ENCODE peak calls at places on chromosomes 16 and 17, in four cellular contexts. One of them, this sample, is unnamed.

GRCh38 chr17:64028874-64029464 is 8.5 kb upstream of the ICAM2 start:
- DNase-seq in AG10803: peak
- DNase-seq in mucosa of descending colon: no peak
- DNase-seq in bronchial epithelial cell: peak
- DNase-seq in this sample: no peak

GRCh38 chr16:17037499-17037898 is 433.3 kb downstream of the XYLT1 start:
- DNase-seq in AG10803: no peak
- DNase-seq in mucosa of descending colon: no peak
- DNase-seq in bronchial epithelial cell: no peak
- DNase-seq in this sample: no peak

GRCh38 chr16:2686912-2687507 is 4.7 kb downstream of the KCTD5 start:
- DNase-seq in AG10803: no peak
- DNase-seq in mucosa of descending colon: peak
- DNase-seq in bronchial epithelial cell: no peak
- DNase-seq in this sample: no peak

GRCh38 chr16:81451753-81452680 is 7.4 kb downstream of the CMIP start:
- DNase-seq in AG10803: no peak
- DNase-seq in mucosa of descending colon: peak
- DNase-seq in bronchial epithelial cell: no peak
- DNase-seq in this sample: no peak

GRCh38 chr17:66114609-66115008 is 77.3 kb downstream of the CEP112 start:
- DNase-seq in AG10803: no peak
- DNase-seq in mucosa of descending colon: no peak
- DNase-seq in bronchial epithelial cell: no peak
- DNase-seq in this sample: no peak

GRCh38 chr17:67496286-67496685 is 119.2 kb downstream of the PITPNC1 start:
- DNase-seq in AG10803: no peak
- DNase-seq in mucosa of descending colon: no peak
- DNase-seq in bronchial epithelial cell: no peak
- DNase-seq in this sample: no peak

GRCh38 chr17:59151591-59151990 is 3.4 kb downstream of the SKA2 start:
- DNase-seq in AG10803: peak
- DNase-seq in mucosa of descending colon: no peak
- DNase-seq in bronchial epithelial cell: no peak
- DNase-seq in this sample: no peak

GRCh38 chr16:30948956-30949654 is at the start of gene ORAI3:
- DNase-seq in AG10803: peak
- DNase-seq in mucosa of descending colon: peak
- DNase-seq in bronchial epithelial cell: peak
- DNase-seq in this sample: no peak

GRCh38 chr17:62822080-62822904 is 14.2 kb upstream of the MARCHF10 start:
- DNase-seq in AG10803: no peak
- DNase-seq in mucosa of descending colon: no peak
- DNase-seq in bronchial epithelial cell: peak
- DNase-seq in this sample: no peak

GRCh38 chr17:42221886-42222745 is 27.8 kb upstream of the GHDC start:
- DNase-seq in AG10803: peak
- DNase-seq in mucosa of descending colon: no peak
- DNase-seq in bronchial epithelial cell: peak
- DNase-seq in this sample: no peak

GRCh38 chr17:2233441-2233947 is 70.1 kb downstream of the SMG6 start:
- DNase-seq in AG10803: peak
- DNase-seq in mucosa of descending colon: no peak
- DNase-seq in bronchial epithelial cell: no peak
- DNase-seq in this sample: no peak

GRCh38 chr17:81298991-81299733 is 4.1 kb upstream of the SLC38A10 start:
- DNase-seq in AG10803: no peak
- DNase-seq in mucosa of descending colon: no peak
- DNase-seq in bronchial epithelial cell: no peak
- DNase-seq in this sample: no peak

GRCh38 chr17:81298325-81298990 is 3.4 kb upstream of the SLC38A10 start:
- DNase-seq in AG10803: no peak
- DNase-seq in mucosa of descending colon: no peak
- DNase-seq in bronchial epithelial cell: peak
- DNase-seq in this sample: no peak

GRCh38 chr17:81301195-81302144 is 6.4 kb upstream of the SLC38A10 start:
- DNase-seq in AG10803: no peak
- DNase-seq in mucosa of descending colon: no peak
- DNase-seq in bronchial epithelial cell: peak
- DNase-seq in this sample: no peak

GRCh38 chr17:81300586-81301155 is 5.6 kb upstream of the SLC38A10 start:
- DNase-seq in AG10803: no peak
- DNase-seq in mucosa of descending colon: no peak
- DNase-seq in bronchial epithelial cell: no peak
- DNase-seq in this sample: no peak

GRCh38 chr17:81299846-81300585 is 4.9 kb upstream of the SLC38A10 start:
- DNase-seq in AG10803: no peak
- DNase-seq in mucosa of descending colon: no peak
- DNase-seq in bronchial epithelial cell: no peak
- DNase-seq in this sample: no peak
- H3K4me3 ChIP-seq in AG10803: no peak
- H3K4me3 ChIP-seq in mucosa of descending colon: no peak
- H3K4me3 ChIP-seq in bronchial epithelial cell: no peak
- H3K4me3 ChIP-seq in this sample: no peak

GRCh38 chr17:74052993-74053744 is 150.3 kb upstream of the RPL38 start:
- DNase-seq in AG10803: no peak
- DNase-seq in mucosa of descending colon: no peak
- DNase-seq in bronchial epithelial cell: no peak
- DNase-seq in this sample: no peak
- TF ChIP-seq CTCF in AG10803: no peak
- TF ChIP-seq CTCF in mucosa of descending colon: no peak
- TF ChIP-seq CTCF in bronchial epithelial cell: no peak
- TF ChIP-seq CTCF in this sample: no peak

GRCh38 chr17:53794875-53795274 is 27.9 kb upstream of the KIF2B start:
- DNase-seq in AG10803: no peak
- DNase-seq in mucosa of descending colon: no peak
- DNase-seq in bronchial epithelial cell: no peak
- DNase-seq in this sample: no peak
- H3K4me3 ChIP-seq in AG10803: no peak
- H3K4me3 ChIP-seq in mucosa of descending colon: no peak
- H3K4me3 ChIP-seq in bronchial epithelial cell: no peak
- H3K4me3 ChIP-seq in this sample: no peak

GRCh38 chr17:76539631-76540271 is at the start of gene PRCD:
- DNase-seq in AG10803: no peak
- DNase-seq in mucosa of descending colon: peak
- DNase-seq in bronchial epithelial cell: no peak
- DNase-seq in this sample: no peak
- TF ChIP-seq CTCF in AG10803: no peak
- TF ChIP-seq CTCF in mucosa of descending colon: no peak
- TF ChIP-seq CTCF in bronchial epithelial cell: peak
- TF ChIP-seq CTCF in this sample: no peak

DNA sequence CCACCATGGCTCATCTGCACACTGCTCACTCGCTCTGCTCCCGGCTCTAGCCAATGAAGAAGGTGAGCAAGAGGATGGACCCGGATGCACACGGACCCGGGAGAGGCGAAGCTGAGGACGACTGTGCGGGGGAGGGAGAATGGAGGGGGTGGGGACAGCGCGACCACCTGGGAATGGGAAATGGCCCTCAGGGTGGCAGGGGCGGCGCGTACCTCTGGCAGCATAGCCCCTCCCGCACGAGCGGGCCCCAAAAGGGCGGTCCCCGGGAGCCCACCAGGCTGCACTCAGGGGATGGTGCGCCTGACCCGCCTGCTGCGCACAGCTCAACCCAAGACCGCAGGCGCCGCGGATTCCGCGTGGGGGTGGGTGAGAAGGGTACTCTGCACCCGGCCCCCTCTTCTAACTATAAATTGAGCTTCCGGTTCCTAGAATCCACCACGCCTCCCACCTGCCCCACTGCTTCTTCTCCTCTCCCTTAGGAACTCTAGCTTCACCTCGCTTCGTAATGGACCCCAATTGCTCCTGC is 6.1 kb downstream of the MT1H start:
- DNase-seq in AG10803: no peak
- DNase-seq in mucosa of descending colon: peak
- DNase-seq in bronchial epithelial cell: no peak
- DNase-seq in this sample: no peak
- H3K4me3 ChIP-seq in AG10803: no peak
- H3K4me3 ChIP-seq in mucosa of descending colon: no peak
- H3K4me3 ChIP-seq in bronchial epithelial cell: no peak
- H3K4me3 ChIP-seq in this sample: peak

DNA sequence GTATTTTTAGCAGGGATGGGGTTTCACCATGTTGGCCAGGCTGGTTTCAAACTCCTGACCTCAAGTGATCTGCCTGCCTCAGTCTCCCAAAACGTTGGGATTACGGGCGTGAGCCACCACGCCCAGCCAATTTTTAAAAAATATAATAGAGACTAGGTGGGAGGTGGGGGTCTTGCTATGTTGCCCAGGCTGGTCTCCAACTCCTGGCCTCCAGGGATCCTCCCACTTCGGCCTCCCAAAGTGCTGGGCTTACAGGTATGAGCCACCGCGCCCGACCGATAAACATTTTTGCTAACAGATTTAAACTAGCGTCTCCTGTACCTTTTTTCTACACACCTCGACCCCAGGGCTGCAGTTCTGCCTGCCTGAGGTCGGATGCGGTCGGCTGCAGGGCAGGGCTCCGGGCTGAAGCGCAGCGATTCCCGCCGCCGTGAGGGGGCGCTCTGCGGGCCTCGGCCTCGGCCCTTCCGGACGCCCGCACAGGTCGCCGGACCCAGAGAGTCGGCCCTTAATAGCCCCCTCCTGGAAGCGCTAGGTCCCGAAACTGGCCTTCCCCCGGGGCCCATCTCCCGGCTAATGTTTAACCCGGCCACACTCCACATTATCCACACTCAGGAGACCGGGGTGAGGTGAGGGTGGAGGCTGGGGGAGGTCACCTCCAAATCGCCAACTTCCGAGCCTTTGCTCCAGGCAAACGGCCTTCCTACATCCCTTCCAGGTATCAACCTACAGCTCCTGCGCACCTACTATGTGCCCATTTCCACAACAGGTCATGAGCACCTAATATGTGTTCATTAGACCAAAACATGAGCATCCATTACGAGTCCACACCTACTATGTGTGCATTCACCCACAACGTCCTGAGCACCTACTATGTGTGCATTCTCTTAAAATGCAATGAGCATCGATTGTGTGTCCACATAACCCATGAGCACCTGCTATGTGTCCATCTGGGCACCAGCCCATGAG is 2.0 kb upstream of the GLIS2 start:
- DNase-seq in AG10803: no peak
- DNase-seq in mucosa of descending colon: no peak
- DNase-seq in bronchial epithelial cell: no peak
- DNase-seq in this sample: no peak
- TF ChIP-seq CTCF in AG10803: peak
- TF ChIP-seq CTCF in mucosa of descending colon: peak
- TF ChIP-seq CTCF in bronchial epithelial cell: peak
- TF ChIP-seq CTCF in this sample: peak

GRCh38 chr17:47164263-47164662 is 24.8 kb downstream of the CDC27 start:
- DNase-seq in AG10803: no peak
- DNase-seq in mucosa of descending colon: no peak
- DNase-seq in bronchial epithelial cell: no peak
- DNase-seq in this sample: no peak

GRCh38 chr17:47165137-47165536 is 24.0 kb downstream of the CDC27 start:
- DNase-seq in AG10803: no peak
- DNase-seq in mucosa of descending colon: no peak
- DNase-seq in bronchial epithelial cell: no peak
- DNase-seq in this sample: no peak

GRCh38 chr17:47159315-47159714 is 29.8 kb downstream of the CDC27 start:
- DNase-seq in AG10803: no peak
- DNase-seq in mucosa of descending colon: no peak
- DNase-seq in bronchial epithelial cell: no peak
- DNase-seq in this sample: no peak

DNA sequence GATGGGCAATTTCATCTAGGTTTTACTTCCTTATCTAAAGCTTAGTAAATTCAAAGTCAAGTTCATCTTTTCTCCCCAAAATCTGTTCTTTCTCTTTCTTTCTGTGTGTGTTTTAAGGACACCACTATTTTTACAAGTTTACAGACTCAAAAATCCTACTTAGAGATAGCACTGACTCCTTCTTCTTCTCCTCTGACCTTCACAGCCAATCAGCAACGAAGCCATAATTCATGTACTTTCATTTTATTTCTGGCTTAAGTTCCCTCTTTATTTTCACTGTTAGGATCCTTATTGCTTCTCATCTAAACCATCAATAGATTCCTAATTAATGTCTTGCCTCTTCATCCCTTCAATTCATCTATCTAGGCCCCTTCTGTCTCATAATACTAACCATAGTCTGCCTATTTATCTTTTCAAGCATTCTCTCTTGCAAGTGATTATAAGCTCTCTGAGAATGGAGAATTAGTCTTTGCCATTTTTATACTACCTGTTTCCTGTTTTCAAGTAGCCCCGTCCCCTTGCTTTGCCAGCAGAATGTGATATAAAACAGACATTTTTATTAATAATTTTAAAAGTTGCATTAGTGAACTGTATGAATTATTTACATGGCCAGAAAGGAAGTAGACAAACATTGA is 27.0 kb downstream of the CDC27 start:
- DNase-seq in AG10803: no peak
- DNase-seq in mucosa of descending colon: no peak
- DNase-seq in bronchial epithelial cell: no peak
- DNase-seq in this sample: no peak
- H3K4me3 ChIP-seq in AG10803: no peak
- H3K4me3 ChIP-seq in mucosa of descending colon: no peak
- H3K4me3 ChIP-seq in bronchial epithelial cell: no peak
- H3K4me3 ChIP-seq in this sample: no peak

GRCh38 chr16:55294129-55294528 is 29.9 kb upstream of the IRX6 start:
- DNase-seq in AG10803: no peak
- DNase-seq in mucosa of descending colon: no peak
- DNase-seq in bronchial epithelial cell: no peak
- DNase-seq in this sample: no peak
- TF ChIP-seq CTCF in AG10803: no peak
- TF ChIP-seq CTCF in mucosa of descending colon: no peak
- TF ChIP-seq CTCF in bronchial epithelial cell: no peak
- TF ChIP-seq CTCF in this sample: peak

This sample was measured in epithelial cell of proximal tubule.